ENCODE peak calls at places on chromosomes 1 and 21, in five cellular contexts. G, B, V, H and Q are unnamed samples.

GRCh38 chr1:89996415-89997110 is 1.7 kb downstream of the ZNF326 start:
- DNase-seq in B (no peak), V (no peak), H (no peak), G (no peak), Q (no peak)

GRCh38 chr1:119047040-119047438 is 58.9 kb upstream of the TBX15 start:
- DNase-seq in H (no peak), V (no peak), G (no peak), B (no peak), Q (peak; percentile 17)

GRCh38 chr1:205976708-205977107 is 26.5 kb downstream of the RAB7B start:
- DNase-seq in B (peak; percentile 81), H (no peak), G (no peak), V (no peak), Q (peak; percentile 67)

GRCh38 chr1:150579955-150580642 is 689 bp upstream of the MCL1 start:
- DNase-seq in B (no peak), H (no peak), G (no peak), V (no peak), Q (no peak)

GRCh38 chr1:235867903-235868469 is 1.3 kb upstream of the LYST start:
- DNase-seq in H (no peak), V (no peak), B (no peak), G (no peak), Q (no peak)

GRCh38 chr1:111139234-111139955 is 498 bp downstream of the DRAM2 start:
- DNase-seq in B (peak; percentile 39), V (no peak), G (peak; percentile 44), H (peak; percentile 85), Q (peak; percentile 63)

GRCh38 chr1:19651141-19651737 is 7.1 kb downstream of the NBL1 start:
- DNase-seq in B (peak; percentile 70), H (peak; percentile 6), G (peak; percentile 63), V (no peak), Q (peak; percentile 91)

GRCh38 chr1:84896279-84896678 is 3.3 kb upstream of the LPAR3 start:
- DNase-seq in V (no peak), H (no peak), B (no peak), G (no peak), Q (no peak)

GRCh38 chr1:5423109-5423508 is 569.1 kb downstream of the NPHP4 start:
- DNase-seq in G (no peak), B (no peak), V (no peak), H (peak; percentile 81), Q (no peak)

GRCh38 chr1:247241687-247242086 is 14.2 kb upstream of the VN1R5 start:
- DNase-seq in H (no peak), B (no peak), G (no peak), V (no peak), Q (no peak)

GRCh38 chr1:90074555-90075315 is 79.8 kb downstream of the ZNF326 start:
- DNase-seq in V (peak; percentile 41), B (no peak), G (no peak), H (peak; percentile 66), Q (no peak)

GRCh38 chr1:201172999-201173610 is 17.5 kb upstream of the IGFN1 start:
- DNase-seq in H (no peak), B (no peak), V (no peak), G (no peak), Q (no peak)

GRCh38 chr1:31985430-31985829 is 28.2 kb upstream of the KHDRBS1 start:
- DNase-seq in H (no peak), B (no peak), G (no peak), V (no peak), Q (no peak)

GRCh38 chr1:86381223-86381622 is 14.9 kb downstream of the ODF2L start:
- DNase-seq in V (no peak), H (no peak), G (no peak), B (no peak), Q (no peak)

GRCh38 chr1:54016343-54017282 is 1.4 kb downstream of the LDLRAD1 start:
- DNase-seq in G (no peak), H (no peak), B (no peak), V (no peak), Q (peak; percentile 68)

GRCh38 chr1:1390675-1391074 is 8.5 kb downstream of the CCNL2 start:
- DNase-seq in G (no peak), V (no peak), B (no peak), H (no peak), Q (no peak)

GRCh38 chr1:8342325-8342724 is 24.4 kb downstream of the SLC45A1 start:
- DNase-seq in V (no peak), G (no peak), B (no peak), H (no peak), Q (peak; percentile 53)

GRCh38 chr1:204366759-204367158 is 7.0 kb upstream of the PLEKHA6 start:
- DNase-seq in V (no peak), B (no peak), G (no peak), H (no peak), Q (peak; percentile 32)

GRCh38 chr1:207868769-207869721 is 41.9 kb downstream of the CD34 start:
- DNase-seq in B (peak; percentile 82), G (peak; percentile 73), V (peak; percentile 65), H (peak; percentile 84), Q (peak; percentile 94)

GRCh38 chr1:3064901-3065300 is 4.1 kb upstream of the PRDM16 start:
- DNase-seq in V (no peak), G (no peak), B (no peak), H (no peak), Q (no peak)

GRCh38 chr21:42057861-42058437 is 13.2 kb upstream of the UMODL1 start:
- DNase-seq in V (no peak), B (no peak), G (no peak), H (no peak), Q (no peak)

GRCh38 chr1:66276229-66276628 is 257.7 kb upstream of the SGIP1 start:
- DNase-seq in H (no peak), B (no peak), V (no peak), G (no peak), Q (no peak)

GRCh38 chr1:97936976-97937375 is 16.1 kb upstream of the DPYD start:
- DNase-seq in H (no peak), B (no peak), G (peak; percentile 48), V (no peak), Q (no peak)